ENCODE peak calls at places on chromosomes 11 and 22, in six cellular contexts. H, A, J, F, L and S are unnamed samples.

GRCh38 chr11:12664410-12664809 is 9.8 kb upstream of the TEAD1 start:
- DNase-seq in H (no peak), A (no peak), J (no peak), F (no peak), L (no peak), S (no peak)

GRCh38 chr11:99519095-99519494 is 498.3 kb downstream of the CNTN5 start:
- DNase-seq in H (no peak), A (no peak), J (no peak), F (no peak), L (no peak), S (no peak)

GRCh38 chr11:12769834-12770345 is 95.7 kb downstream of the TEAD1 start:
- DNase-seq in H (no peak), A (no peak), J (peak; percentile 89), F (no peak), L (peak; percentile 41), S (no peak)

GRCh38 chr11:134517115-134517514 is 105.1 kb upstream of the B3GAT1 start:
- DNase-seq in H (no peak), A (no peak), J (no peak), F (no peak), L (no peak), S (no peak)

GRCh38 chr11:111298466-111299110 is at the start of gene POU2AF3:
- DNase-seq in H (no peak), A (no peak), J (no peak), F (peak; percentile 50), L (no peak), S (no peak)

GRCh38 chr22:48348855-48349254 is 1478.8 kb downstream of the BRD1 start:
- DNase-seq in H (no peak), A (no peak), J (no peak), F (peak; percentile 3), L (no peak), S (no peak)

GRCh38 chr11:40337118-40337517 is 1122.3 kb downstream of the LRRC4C start:
- DNase-seq in H (no peak), A (no peak), J (peak; percentile 2), F (no peak), L (no peak), S (no peak)

GRCh38 chr11:125842319-125842948 is 9.3 kb downstream of the PATE4 start:
- DNase-seq in H (no peak), A (no peak), J (no peak), F (no peak), L (no peak), S (no peak)

GRCh38 chr11:20530942-20531703 is 68.3 kb upstream of the SLC6A5 start:
- DNase-seq in H (no peak), A (peak; percentile 24), J (no peak), F (no peak), L (no peak), S (no peak)

DNA sequence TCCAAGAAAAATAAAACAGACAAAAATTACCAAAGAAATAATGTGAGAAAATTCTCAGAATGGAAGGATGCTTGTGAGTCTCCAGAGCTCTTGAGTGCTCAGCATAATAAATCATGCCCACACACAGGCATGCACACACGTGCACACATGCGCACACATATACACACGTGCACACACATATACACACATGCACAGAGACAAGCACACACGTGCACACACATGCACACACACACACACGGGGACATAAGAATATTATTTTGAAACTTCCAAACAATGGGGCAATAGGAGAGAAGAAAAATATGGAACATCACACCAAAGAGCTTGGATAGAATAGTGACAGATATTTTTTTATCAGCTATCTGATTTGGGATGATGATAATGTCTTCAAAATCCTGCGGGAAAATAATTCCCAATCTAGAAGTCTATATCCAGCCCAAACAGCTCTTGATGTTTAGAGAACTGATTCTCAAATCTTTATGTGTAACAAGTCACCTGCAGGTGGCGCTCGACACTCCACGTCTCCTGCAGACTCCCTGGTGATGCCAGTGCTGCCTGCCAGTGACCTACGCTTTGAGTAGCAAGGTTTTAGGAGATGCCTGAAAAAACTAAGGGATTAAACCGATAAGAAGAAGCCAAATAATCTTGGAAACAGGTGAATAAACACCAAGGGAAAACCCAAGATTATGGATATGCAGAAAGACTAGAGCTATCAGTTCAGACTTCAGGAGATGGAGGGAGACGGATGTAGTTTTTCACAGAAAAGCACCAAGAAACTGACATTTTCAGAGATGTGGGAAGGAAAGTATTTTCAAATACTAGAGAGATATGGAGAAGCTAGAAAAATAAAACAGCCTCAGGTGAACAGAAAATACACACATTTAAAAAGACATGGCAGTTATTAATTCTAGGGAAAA is 743.6 kb downstream of the ETS1 start:
- DNase-seq in H (peak; percentile 76), A (no peak), J (peak; percentile 75), F (peak; percentile 65), L (peak; percentile 19), S (no peak)
- TF ChIP-seq CTCF in H (peak; percentile 73), A (peak; percentile 85), J (peak; percentile 79), F (peak; percentile 17), L (peak; percentile 72), S (no peak)

GRCh38 chr11:66467034-66467659 is 442 bp downstream of the PELI3 start:
- DNase-seq in H (no peak), A (no peak), J (peak; percentile 41), F (peak; percentile 67), L (no peak), S (no peak)

GRCh38 chr11:66462911-66463310 is 3.8 kb upstream of the PELI3 start:
- DNase-seq in H (no peak), A (no peak), J (no peak), F (no peak), L (no peak), S (no peak)

GRCh38 chr11:66465371-66466224 is 1.1 kb upstream of the PELI3 start:
- DNase-seq in H (no peak), A (no peak), J (no peak), F (no peak), L (no peak), S (no peak)

GRCh38 chr11:66466225-66467033 is at the start of gene PELI3:
- DNase-seq in H (peak; percentile 96), A (peak; percentile 71), J (peak; percentile 95), F (peak; percentile 98), L (peak; percentile 57), S (peak; percentile 92)

GRCh38 chr11:66464916-66465315 is 1.8 kb upstream of the PELI3 start:
- DNase-seq in H (no peak), A (no peak), J (no peak), F (no peak), L (no peak), S (no peak)
- TF ChIP-seq CTCF in H (no peak), A (no peak), J (no peak), F (no peak), L (no peak), S (no peak)

GRCh38 chr11:132101861-132102260 is 731.4 kb downstream of the NTM start:
- DNase-seq in H (no peak), A (no peak), J (no peak), F (no peak), L (no peak), S (no peak)

GRCh38 chr11:132103006-132103405 is 732.6 kb downstream of the NTM start:
- DNase-seq in H (no peak), A (no peak), J (no peak), F (no peak), L (no peak), S (no peak)

GRCh38 chr11:132095230-132096165 is 725.1 kb downstream of the NTM start:
- DNase-seq in H (no peak), A (no peak), J (no peak), F (no peak), L (no peak), S (no peak)

GRCh38 chr11:132100583-132100982 is 730.2 kb downstream of the NTM start:
- DNase-seq in H (no peak), A (no peak), J (no peak), F (no peak), L (no peak), S (no peak)

GRCh38 chr11:132099692-132100091 is 729.3 kb downstream of the NTM start:
- DNase-seq in H (no peak), A (no peak), J (no peak), F (no peak), L (no peak), S (no peak)
- TF ChIP-seq CTCF in H (peak; percentile 25), A (peak; percentile 57), J (peak; percentile 59), F (no peak), L (peak; percentile 68), S (no peak)

DNA sequence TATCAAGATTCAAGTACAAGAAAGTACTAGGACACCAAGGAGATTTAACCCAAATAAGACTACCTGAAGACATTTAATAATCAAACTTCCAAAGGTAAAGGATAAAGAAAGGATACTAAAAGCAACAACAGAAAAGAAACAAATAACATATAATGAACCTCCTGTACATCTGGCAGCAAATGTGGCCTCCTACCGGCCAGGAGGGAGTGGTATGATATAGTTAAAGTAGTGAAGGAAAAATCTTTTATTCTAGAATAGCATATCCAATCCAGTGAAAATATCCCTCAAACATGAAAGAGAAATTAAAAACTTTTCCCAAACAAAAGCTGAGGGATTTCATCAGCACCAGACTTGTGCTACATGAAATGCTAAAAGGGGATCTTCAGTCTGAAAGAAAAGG is 104.7 kb upstream of the GUCY1A2 start:
- DNase-seq in H (no peak), A (no peak), J (no peak), F (no peak), L (no peak), S (no peak)
- TF ChIP-seq CTCF in H (peak; percentile 12), A (no peak), J (no peak), F (no peak), L (no peak), S (no peak)

GRCh38 chr11:104529213-104529612 is 365.3 kb upstream of the PDGFD start:
- DNase-seq in H (peak; percentile 11), A (no peak), J (peak; percentile 26), F (no peak), L (no peak), S (no peak)

GRCh38 chr11:104534268-104534667 is 364.0 kb downstream of the CASP12 start:
- DNase-seq in H (no peak), A (no peak), J (peak; percentile 63), F (no peak), L (no peak), S (no peak)

GRCh38 chr11:104529916-104530315 is 366.0 kb upstream of the PDGFD start:
- DNase-seq in H (no peak), A (no peak), J (no peak), F (no peak), L (no peak), S (no peak)

GRCh38 chr11:104531894-104532293 is 366.4 kb downstream of the CASP12 start:
- DNase-seq in H (no peak), A (no peak), J (no peak), F (no peak), L (no peak), S (no peak)

DNA sequence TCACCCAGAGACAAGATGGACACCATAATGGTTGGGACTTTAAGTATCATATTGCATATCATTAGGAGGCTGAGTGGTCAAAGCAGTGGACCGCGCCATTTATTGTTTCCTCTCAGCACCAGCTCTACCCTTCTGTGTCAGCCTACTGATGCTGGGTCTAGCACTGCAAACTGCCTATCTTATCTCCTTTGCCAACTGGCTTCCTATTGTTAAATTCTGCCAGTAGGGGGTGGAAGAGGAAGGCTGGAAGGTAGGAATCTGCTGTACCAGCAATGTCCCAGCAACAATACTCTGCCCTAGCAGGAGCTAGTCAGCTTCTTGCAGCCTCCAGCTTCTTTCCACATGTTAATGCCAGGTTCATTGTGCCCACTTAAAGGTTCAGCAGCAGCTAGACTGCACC is 367.1 kb upstream of the PDGFD start:
- DNase-seq in H (no peak), A (no peak), J (no peak), F (no peak), L (no peak), S (no peak)
- TF ChIP-seq CTCF in H (peak; percentile 56), A (peak; percentile 30), J (peak; percentile 35), F (peak; percentile 12), L (peak; percentile 58), S (no peak)